ENCODE peak calls at places on chromosomes 1 and 21, in eight cellular contexts. One of them, this sample, is unnamed.

GRCh38 chr1:86938450-86938849 is 24.0 kb downstream of the HS2ST1 start:
- DNase-seq in stimulated activated CD8-positive, alpha-beta memory T cell treated with anti-CD3 and anti-CD28 coated beads, Interleukin-15, amount 100 ng/mL, for 48 hours: no peak
- DNase-seq in Right ventricle myocardium inferior: no peak
- DNase-seq in activated naive CD4-positive, alpha-beta T cell treated with anti-CD3 and anti-CD28 coated beads for 36 hours: no peak
- DNase-seq in NCI-H1092: no peak
- DNase-seq in left ventricle myocardium inferior: no peak
- DNase-seq in GM23248: peak
- DNase-seq in Right ventricle myocardium superior: no peak
- DNase-seq in this sample: no peak

GRCh38 chr1:8421721-8422120 is 103.8 kb downstream of the SLC45A1 start:
- DNase-seq in stimulated activated CD8-positive, alpha-beta memory T cell treated with anti-CD3 and anti-CD28 coated beads, Interleukin-15, amount 100 ng/mL, for 48 hours: no peak
- DNase-seq in Right ventricle myocardium inferior: no peak
- DNase-seq in activated naive CD4-positive, alpha-beta T cell treated with anti-CD3 and anti-CD28 coated beads for 36 hours: no peak
- DNase-seq in NCI-H1092: no peak
- DNase-seq in left ventricle myocardium inferior: no peak
- DNase-seq in GM23248: peak
- DNase-seq in Right ventricle myocardium superior: no peak
- DNase-seq in this sample: no peak

GRCh38 chr21:23067672-23068071 is 2069.5 kb downstream of the NCAM2 start:
- DNase-seq in stimulated activated CD8-positive, alpha-beta memory T cell treated with anti-CD3 and anti-CD28 coated beads, Interleukin-15, amount 100 ng/mL, for 48 hours: no peak
- DNase-seq in Right ventricle myocardium inferior: no peak
- DNase-seq in activated naive CD4-positive, alpha-beta T cell treated with anti-CD3 and anti-CD28 coated beads for 36 hours: no peak
- DNase-seq in NCI-H1092: no peak
- DNase-seq in left ventricle myocardium inferior: no peak
- DNase-seq in GM23248: no peak
- DNase-seq in Right ventricle myocardium superior: no peak
- DNase-seq in this sample: no peak

GRCh38 chr1:71796044-71796443 is 486.3 kb downstream of the NEGR1 start:
- DNase-seq in stimulated activated CD8-positive, alpha-beta memory T cell treated with anti-CD3 and anti-CD28 coated beads, Interleukin-15, amount 100 ng/mL, for 48 hours: no peak
- DNase-seq in Right ventricle myocardium inferior: no peak
- DNase-seq in activated naive CD4-positive, alpha-beta T cell treated with anti-CD3 and anti-CD28 coated beads for 36 hours: no peak
- DNase-seq in NCI-H1092: no peak
- DNase-seq in left ventricle myocardium inferior: no peak
- DNase-seq in GM23248: no peak
- DNase-seq in Right ventricle myocardium superior: no peak
- DNase-seq in this sample: no peak

GRCh38 chr1:206785366-206785765 is 13.1 kb upstream of the IL10 start:
- DNase-seq in stimulated activated CD8-positive, alpha-beta memory T cell treated with anti-CD3 and anti-CD28 coated beads, Interleukin-15, amount 100 ng/mL, for 48 hours: no peak
- DNase-seq in Right ventricle myocardium inferior: no peak
- DNase-seq in activated naive CD4-positive, alpha-beta T cell treated with anti-CD3 and anti-CD28 coated beads for 36 hours: no peak
- DNase-seq in NCI-H1092: no peak
- DNase-seq in left ventricle myocardium inferior: no peak
- DNase-seq in GM23248: no peak
- DNase-seq in Right ventricle myocardium superior: no peak
- DNase-seq in this sample: no peak

GRCh38 chr1:94265931-94266330 is 28.5 kb upstream of the ARHGAP29 start:
- DNase-seq in stimulated activated CD8-positive, alpha-beta memory T cell treated with anti-CD3 and anti-CD28 coated beads, Interleukin-15, amount 100 ng/mL, for 48 hours: no peak
- DNase-seq in Right ventricle myocardium inferior: no peak
- DNase-seq in activated naive CD4-positive, alpha-beta T cell treated with anti-CD3 and anti-CD28 coated beads for 36 hours: no peak
- DNase-seq in NCI-H1092: no peak
- DNase-seq in left ventricle myocardium inferior: no peak
- DNase-seq in GM23248: peak
- DNase-seq in Right ventricle myocardium superior: no peak
- DNase-seq in this sample: no peak

GRCh38 chr1:223403184-223403815 is 10.1 kb downstream of the CCDC185 start:
- DNase-seq in stimulated activated CD8-positive, alpha-beta memory T cell treated with anti-CD3 and anti-CD28 coated beads, Interleukin-15, amount 100 ng/mL, for 48 hours: no peak
- DNase-seq in Right ventricle myocardium inferior: no peak
- DNase-seq in activated naive CD4-positive, alpha-beta T cell treated with anti-CD3 and anti-CD28 coated beads for 36 hours: no peak
- DNase-seq in NCI-H1092: no peak
- DNase-seq in left ventricle myocardium inferior: no peak
- DNase-seq in GM23248: peak
- DNase-seq in Right ventricle myocardium superior: no peak
- DNase-seq in this sample: no peak

GRCh38 chr1:24699628-24700027 is 45.6 kb upstream of the CLIC4 start:
- DNase-seq in stimulated activated CD8-positive, alpha-beta memory T cell treated with anti-CD3 and anti-CD28 coated beads, Interleukin-15, amount 100 ng/mL, for 48 hours: no peak
- DNase-seq in Right ventricle myocardium inferior: no peak
- DNase-seq in activated naive CD4-positive, alpha-beta T cell treated with anti-CD3 and anti-CD28 coated beads for 36 hours: no peak
- DNase-seq in NCI-H1092: no peak
- DNase-seq in left ventricle myocardium inferior: no peak
- DNase-seq in GM23248: no peak
- DNase-seq in Right ventricle myocardium superior: no peak
- DNase-seq in this sample: no peak

GRCh38 chr1:223208164-223209075 is 65.4 kb upstream of the TLR5 start:
- DNase-seq in stimulated activated CD8-positive, alpha-beta memory T cell treated with anti-CD3 and anti-CD28 coated beads, Interleukin-15, amount 100 ng/mL, for 48 hours: no peak
- DNase-seq in Right ventricle myocardium inferior: no peak
- DNase-seq in activated naive CD4-positive, alpha-beta T cell treated with anti-CD3 and anti-CD28 coated beads for 36 hours: no peak
- DNase-seq in NCI-H1092: no peak
- DNase-seq in left ventricle myocardium inferior: no peak
- DNase-seq in GM23248: no peak
- DNase-seq in Right ventricle myocardium superior: no peak
- DNase-seq in this sample: no peak

GRCh38 chr1:178918955-178919354 is 48.1 kb upstream of the ANGPTL1 start:
- DNase-seq in stimulated activated CD8-positive, alpha-beta memory T cell treated with anti-CD3 and anti-CD28 coated beads, Interleukin-15, amount 100 ng/mL, for 48 hours: no peak
- DNase-seq in Right ventricle myocardium inferior: no peak
- DNase-seq in activated naive CD4-positive, alpha-beta T cell treated with anti-CD3 and anti-CD28 coated beads for 36 hours: no peak
- DNase-seq in NCI-H1092: no peak
- DNase-seq in left ventricle myocardium inferior: peak
- DNase-seq in GM23248: no peak
- DNase-seq in Right ventricle myocardium superior: peak
- DNase-seq in this sample: no peak

GRCh38 chr1:59142663-59143487 is 154.0 kb upstream of the FGGY start:
- DNase-seq in stimulated activated CD8-positive, alpha-beta memory T cell treated with anti-CD3 and anti-CD28 coated beads, Interleukin-15, amount 100 ng/mL, for 48 hours: no peak
- DNase-seq in Right ventricle myocardium inferior: no peak
- DNase-seq in activated naive CD4-positive, alpha-beta T cell treated with anti-CD3 and anti-CD28 coated beads for 36 hours: no peak
- DNase-seq in NCI-H1092: no peak
- DNase-seq in left ventricle myocardium inferior: no peak
- DNase-seq in GM23248: peak
- DNase-seq in Right ventricle myocardium superior: no peak
- DNase-seq in this sample: no peak

GRCh38 chr1:99705385-99705784 is 59.5 kb downstream of the PALMD start:
- DNase-seq in stimulated activated CD8-positive, alpha-beta memory T cell treated with anti-CD3 and anti-CD28 coated beads, Interleukin-15, amount 100 ng/mL, for 48 hours: no peak
- DNase-seq in Right ventricle myocardium inferior: no peak
- DNase-seq in activated naive CD4-positive, alpha-beta T cell treated with anti-CD3 and anti-CD28 coated beads for 36 hours: no peak
- DNase-seq in NCI-H1092: no peak
- DNase-seq in left ventricle myocardium inferior: no peak
- DNase-seq in GM23248: peak
- DNase-seq in Right ventricle myocardium superior: no peak
- DNase-seq in this sample: no peak

GRCh38 chr1:208238710-208239517 is 5.3 kb downstream of the PLXNA2 start:
- DNase-seq in stimulated activated CD8-positive, alpha-beta memory T cell treated with anti-CD3 and anti-CD28 coated beads, Interleukin-15, amount 100 ng/mL, for 48 hours: no peak
- DNase-seq in Right ventricle myocardium inferior: no peak
- DNase-seq in activated naive CD4-positive, alpha-beta T cell treated with anti-CD3 and anti-CD28 coated beads for 36 hours: no peak
- DNase-seq in NCI-H1092: no peak
- DNase-seq in left ventricle myocardium inferior: no peak
- DNase-seq in GM23248: peak
- DNase-seq in Right ventricle myocardium superior: no peak
- DNase-seq in this sample: peak

GRCh38 chr1:247211339-247211738 is 39.5 kb upstream of the ZNF124 start:
- DNase-seq in stimulated activated CD8-positive, alpha-beta memory T cell treated with anti-CD3 and anti-CD28 coated beads, Interleukin-15, amount 100 ng/mL, for 48 hours: no peak
- DNase-seq in Right ventricle myocardium inferior: no peak
- DNase-seq in activated naive CD4-positive, alpha-beta T cell treated with anti-CD3 and anti-CD28 coated beads for 36 hours: no peak
- DNase-seq in NCI-H1092: no peak
- DNase-seq in left ventricle myocardium inferior: no peak
- DNase-seq in GM23248: no peak
- DNase-seq in Right ventricle myocardium superior: no peak
- DNase-seq in this sample: no peak

GRCh38 chr1:177600936-177601335 is 368.9 kb downstream of the SEC16B start:
- DNase-seq in stimulated activated CD8-positive, alpha-beta memory T cell treated with anti-CD3 and anti-CD28 coated beads, Interleukin-15, amount 100 ng/mL, for 48 hours: no peak
- DNase-seq in Right ventricle myocardium inferior: no peak
- DNase-seq in activated naive CD4-positive, alpha-beta T cell treated with anti-CD3 and anti-CD28 coated beads for 36 hours: no peak
- DNase-seq in NCI-H1092: peak
- DNase-seq in left ventricle myocardium inferior: no peak
- DNase-seq in GM23248: no peak
- DNase-seq in Right ventricle myocardium superior: no peak
- DNase-seq in this sample: no peak

GRCh38 chr1:6587261-6588005 is 7.6 kb downstream of the ZBTB48 start:
- DNase-seq in stimulated activated CD8-positive, alpha-beta memory T cell treated with anti-CD3 and anti-CD28 coated beads, Interleukin-15, amount 100 ng/mL, for 48 hours: no peak
- DNase-seq in Right ventricle myocardium inferior: peak
- DNase-seq in activated naive CD4-positive, alpha-beta T cell treated with anti-CD3 and anti-CD28 coated beads for 36 hours: no peak
- DNase-seq in NCI-H1092: peak
- DNase-seq in left ventricle myocardium inferior: peak
- DNase-seq in GM23248: peak
- DNase-seq in Right ventricle myocardium superior: peak
- DNase-seq in this sample: no peak

GRCh38 chr1:228010921-228011320 is 4.1 kb downstream of the WNT3A start:
- DNase-seq in stimulated activated CD8-positive, alpha-beta memory T cell treated with anti-CD3 and anti-CD28 coated beads, Interleukin-15, amount 100 ng/mL, for 48 hours: no peak
- DNase-seq in Right ventricle myocardium inferior: no peak
- DNase-seq in activated naive CD4-positive, alpha-beta T cell treated with anti-CD3 and anti-CD28 coated beads for 36 hours: no peak
- DNase-seq in NCI-H1092: no peak
- DNase-seq in left ventricle myocardium inferior: no peak
- DNase-seq in GM23248: no peak
- DNase-seq in Right ventricle myocardium superior: no peak
- DNase-seq in this sample: no peak

GRCh38 chr1:29513357-29513756 is 277.0 kb downstream of the PTPRU start:
- DNase-seq in stimulated activated CD8-positive, alpha-beta memory T cell treated with anti-CD3 and anti-CD28 coated beads, Interleukin-15, amount 100 ng/mL, for 48 hours: no peak
- DNase-seq in Right ventricle myocardium inferior: no peak
- DNase-seq in activated naive CD4-positive, alpha-beta T cell treated with anti-CD3 and anti-CD28 coated beads for 36 hours: no peak
- DNase-seq in NCI-H1092: peak
- DNase-seq in left ventricle myocardium inferior: peak
- DNase-seq in GM23248: peak
- DNase-seq in Right ventricle myocardium superior: no peak
- DNase-seq in this sample: no peak

GRCh38 chr1:21924503-21925005 is 12.6 kb downstream of the HSPG2 start:
- DNase-seq in stimulated activated CD8-positive, alpha-beta memory T cell treated with anti-CD3 and anti-CD28 coated beads, Interleukin-15, amount 100 ng/mL, for 48 hours: no peak
- DNase-seq in Right ventricle myocardium inferior: peak
- DNase-seq in activated naive CD4-positive, alpha-beta T cell treated with anti-CD3 and anti-CD28 coated beads for 36 hours: no peak
- DNase-seq in NCI-H1092: no peak
- DNase-seq in left ventricle myocardium inferior: no peak
- DNase-seq in GM23248: peak
- DNase-seq in Right ventricle myocardium superior: no peak
- DNase-seq in this sample: no peak

GRCh38 chr1:100703716-100704115 is 15.8 kb upstream of the VCAM1 start:
- DNase-seq in stimulated activated CD8-positive, alpha-beta memory T cell treated with anti-CD3 and anti-CD28 coated beads, Interleukin-15, amount 100 ng/mL, for 48 hours: no peak
- DNase-seq in Right ventricle myocardium inferior: no peak
- DNase-seq in activated naive CD4-positive, alpha-beta T cell treated with anti-CD3 and anti-CD28 coated beads for 36 hours: no peak
- DNase-seq in NCI-H1092: no peak
- DNase-seq in left ventricle myocardium inferior: no peak
- DNase-seq in GM23248: peak
- DNase-seq in Right ventricle myocardium superior: no peak
- DNase-seq in this sample: no peak

GRCh38 chr1:101105877-101106276 is 80.3 kb upstream of the DPH5 start:
- DNase-seq in stimulated activated CD8-positive, alpha-beta memory T cell treated with anti-CD3 and anti-CD28 coated beads, Interleukin-15, amount 100 ng/mL, for 48 hours: no peak
- DNase-seq in Right ventricle myocardium inferior: no peak
- DNase-seq in activated naive CD4-positive, alpha-beta T cell treated with anti-CD3 and anti-CD28 coated beads for 36 hours: no peak
- DNase-seq in NCI-H1092: no peak
- DNase-seq in left ventricle myocardium inferior: no peak
- DNase-seq in GM23248: peak
- DNase-seq in Right ventricle myocardium superior: no peak
- DNase-seq in this sample: no peak